ENCODE peak calls at places on chromosomes 4 and X, in five cellular contexts. R is K562, K is GM12878, Q is H1, I is HepG2. V is an unnamed sample.
A peak's percentile ranks its signal among the peaks of the same experiment; 100 is the strongest.

GRCh38 chr4:82213485-82214162 is 160.2 kb downstream of the HNRNPD start:
- DNase-seq in R (no peak), K (no peak), Q (no peak), I (no peak), V (no peak)

GRCh38 chrX:37767438-37767837 is 12.4 kb upstream of the CYBB start:
- DNase-seq in R (no peak), K (no peak), Q (no peak), I (no peak), V (no peak)

GRCh38 chr4:100736651-100737450 is 219.0 kb upstream of the EMCN start:
- DNase-seq in R (no peak), K (no peak), Q (no peak), I (no peak), V (no peak)

GRCh38 chrX:140525448-140525847 is 20.6 kb upstream of the SOX3 start:
- DNase-seq in R (no peak), K (no peak), Q (no peak), I (no peak), V (no peak)

GRCh38 chr4:37653601-37654000 is 32.6 kb downstream of the RELL1 start:
- DNase-seq in R (no peak), K (no peak), Q (no peak), I (no peak), V (no peak)

GRCh38 chrX:40908857-40909475 is 173.6 kb upstream of the MED14 start:
- DNase-seq in R (no peak), K (no peak), Q (no peak), I (no peak), V (no peak)

GRCh38 chrX:139762400-139763183 is 54.6 kb upstream of the MCF2 start:
- DNase-seq in R (no peak), K (no peak), Q (no peak), I (no peak), V (no peak)

GRCh38 chr4:143025111-143025704 is 159.5 kb upstream of the USP38 start:
- DNase-seq in R (peak; percentile 17), K (no peak), Q (no peak), I (peak; percentile 9), V (no peak)

GRCh38 chrX:42678133-42678532 is 99.8 kb downstream of the PPP1R2C start:
- DNase-seq in R (no peak), K (no peak), Q (no peak), I (no peak), V (no peak)

GRCh38 chr4:121192013-121192412 is 27.9 kb upstream of the TNIP3 start:
- DNase-seq in R (no peak), K (no peak), Q (no peak), I (no peak), V (no peak)

GRCh38 chr4:173521474-173522159 is 8.4 kb downstream of the HAND2 start:
- DNase-seq in R (no peak), K (no peak), Q (no peak), I (no peak), V (peak; percentile 64)

GRCh38 chrX:13119386-13119785 is 75.0 kb upstream of the FAM9C start:
- DNase-seq in R (no peak), K (no peak), Q (no peak), I (no peak), V (no peak)

GRCh38 chrX:149372861-149373260 is 132.2 kb downstream of the IDS start:
- DNase-seq in R (no peak), K (no peak), Q (no peak), I (no peak), V (no peak)

GRCh38 chr4:147110968-147111367 is 165.3 kb upstream of the TTC29 start:
- DNase-seq in R (no peak), K (no peak), Q (no peak), I (no peak), V (peak; percentile 29)
- H3K9ac ChIP-seq in R (no peak overlapping the region), K (no peak overlapping the region), Q (no peak overlapping the region), I (no peak overlapping the region), V (no peak overlapping the region)

GRCh38 chrX:55867254-55867653 is 149.7 kb downstream of the RRAGB start:
- DNase-seq in R (peak; percentile 0), K (peak; percentile 86), Q (no peak), I (no peak), V (no peak)
- TF ChIP-seq GABPA in R (no peak), K (no peak), Q (no peak), I (no peak), V (no peak)

GRCh38 chrX:70254909-70255308 is 5.1 kb downstream of the P2RY4 start:
- DNase-seq in R (no peak), K (no peak), Q (no peak), I (peak; percentile 75), V (no peak)

GRCh38 chrX:70257599-70258288 is 2.3 kb downstream of the P2RY4 start:
- DNase-seq in R (no peak), K (no peak), Q (no peak), I (no peak), V (no peak)

GRCh38 chrX:70253377-70254062 is 6.5 kb downstream of the P2RY4 start:
- DNase-seq in R (no peak), K (no peak), Q (no peak), I (peak; percentile 1), V (no peak)

GRCh38 chrX:70255452-70255851 is 4.6 kb downstream of the P2RY4 start:
- DNase-seq in R (no peak), K (no peak), Q (no peak), I (no peak), V (no peak)

DNA sequence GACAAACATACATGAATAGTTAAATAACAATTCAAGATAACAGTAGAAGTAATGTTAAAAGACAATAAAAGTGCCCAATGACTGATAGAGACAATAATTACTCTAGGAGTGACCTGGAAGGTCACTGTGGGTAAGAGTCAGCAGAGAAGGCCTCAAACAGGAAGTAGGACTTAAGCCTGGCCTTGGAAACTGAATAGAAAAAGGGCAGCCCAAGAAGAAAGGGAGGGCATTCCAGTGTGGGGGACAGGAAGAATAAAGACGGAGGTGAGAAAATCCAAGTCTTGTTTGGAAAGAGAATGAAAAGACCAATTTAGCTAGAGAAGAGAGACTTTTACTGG is 6.0 kb downstream of the P2RY4 start:
- DNase-seq in R (no peak), K (no peak), Q (no peak), I (peak; percentile 28), V (no peak)
- H3K9ac ChIP-seq in R (no peak overlapping the region), K (no peak overlapping the region), Q (no peak overlapping the region), I (no peak overlapping the region), V (no peak overlapping the region)

DNA sequence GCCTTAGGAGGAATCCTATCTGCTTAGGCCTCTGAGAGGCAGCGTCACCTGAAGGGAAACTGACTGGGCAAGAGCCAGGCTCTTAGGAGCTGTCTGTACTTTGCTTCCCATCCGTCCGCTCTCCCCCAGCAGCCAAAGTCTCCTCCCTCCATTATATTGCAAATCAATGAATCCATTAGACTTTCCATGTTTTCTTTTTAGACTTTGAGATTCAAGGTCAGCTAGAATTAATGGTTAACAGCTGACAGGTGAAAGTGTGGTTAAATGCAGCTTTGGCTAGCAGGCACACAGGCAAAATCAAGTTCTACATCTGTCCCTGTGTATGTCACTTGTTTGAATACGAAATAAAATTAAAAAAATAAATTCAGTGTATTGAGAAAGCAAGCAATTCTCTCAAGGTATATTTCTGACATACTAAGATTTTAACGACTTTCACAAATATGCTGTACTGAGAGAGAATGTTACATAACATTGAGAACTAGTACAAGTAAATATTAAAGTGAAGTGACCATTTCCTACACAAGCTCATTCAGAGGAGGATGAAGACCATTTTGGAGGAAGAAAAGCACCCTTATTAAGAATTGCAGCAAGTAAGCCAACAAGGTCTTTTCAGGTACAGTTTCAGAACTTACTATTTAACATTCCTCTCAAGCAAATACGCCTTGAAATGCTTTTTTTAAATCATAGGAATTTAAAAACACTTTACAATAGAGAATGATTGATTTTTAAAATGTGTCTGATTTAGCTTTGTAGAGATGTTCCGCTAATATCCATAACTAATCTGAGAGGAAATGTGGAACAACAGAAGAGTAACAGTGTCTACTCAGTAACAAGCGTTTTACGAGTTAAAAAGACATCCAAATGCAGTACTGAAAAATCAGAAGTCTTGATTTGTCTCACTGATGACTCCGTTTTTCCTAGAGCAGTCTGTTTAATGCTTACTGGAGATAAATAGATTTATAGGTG is at the start of gene F11:
- DNase-seq in R (no peak), K (no peak), Q (no peak), I (peak; percentile 80), V (no peak)
- TF ChIP-seq GABPA in R (no peak), K (no peak), Q (no peak), I (no peak), V (no peak)

GRCh38 chr4:213971-214370 is 89.7 kb downstream of the ZNF718 start:
- DNase-seq in R (no peak), K (no peak), Q (no peak), I (no peak), V (no peak)
- H3K9ac ChIP-seq in R (no peak overlapping the region), K (no peak overlapping the region), Q (peak overlapping the region; percentile 97), I (no peak overlapping the region), V (no peak overlapping the region)

GRCh38 chr4:56302775-56303174 is 84.5 kb downstream of the AASDH start:
- DNase-seq in R (no peak), K (no peak), Q (no peak), I (no peak), V (no peak)

GRCh38 chr4:56297801-56298200 is 89.5 kb downstream of the AASDH start:
- DNase-seq in R (no peak), K (no peak), Q (no peak), I (no peak), V (no peak)

GRCh38 chr4:56298210-56298609 is 89.1 kb downstream of the AASDH start:
- DNase-seq in R (no peak), K (no peak), Q (no peak), I (no peak), V (no peak)

GRCh38 chr4:56302102-56302501 is 85.2 kb downstream of the AASDH start:
- DNase-seq in R (no peak), K (no peak), Q (no peak), I (peak; percentile 46), V (no peak)

DNA sequence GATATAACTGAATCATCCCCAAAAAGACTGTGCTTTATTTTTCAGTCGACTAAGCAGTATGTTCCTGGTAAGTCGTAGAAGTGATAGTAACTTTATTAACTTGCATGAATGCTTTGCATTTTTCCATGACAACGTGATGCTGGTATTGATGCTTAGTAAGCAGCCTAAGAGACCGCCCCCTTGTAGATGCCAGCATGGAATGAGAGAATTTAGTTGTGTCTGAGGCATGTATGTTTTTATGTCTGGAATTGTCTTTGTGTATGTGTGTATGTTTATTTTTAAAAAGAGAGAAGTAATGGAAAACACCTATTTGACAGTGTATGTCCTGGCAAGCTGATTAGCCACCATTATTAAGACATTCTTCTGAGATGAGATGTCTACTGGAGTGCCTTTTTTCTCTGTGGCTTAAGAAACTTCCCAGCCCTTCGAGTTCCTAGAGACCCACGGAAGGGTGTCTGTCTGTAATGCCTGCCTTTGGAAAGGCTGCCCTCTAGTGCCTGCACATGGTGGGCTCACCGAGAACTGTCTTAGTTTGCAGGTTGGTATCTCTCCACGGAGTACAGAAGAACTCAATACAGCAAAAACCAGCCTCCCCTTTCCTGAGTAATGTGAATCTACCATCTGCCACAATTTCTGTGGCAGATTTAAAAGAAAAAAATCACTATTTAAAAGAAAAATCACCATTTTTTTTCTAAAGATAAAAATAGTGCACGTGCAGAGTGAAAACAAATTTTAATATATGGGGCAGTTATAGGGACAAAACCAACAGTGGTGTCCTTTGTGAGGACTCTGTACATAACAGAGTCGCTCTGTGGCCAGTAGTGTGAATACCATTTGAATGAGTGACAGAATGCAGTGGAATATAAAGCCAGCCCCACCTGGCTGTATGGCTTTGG is 85.9 kb downstream of the AASDH start:
- DNase-seq in R (peak; percentile 81), K (peak; percentile 43), Q (peak; percentile 36), I (peak; percentile 67), V (peak; percentile 75)
- TF ChIP-seq GABPA in R (no peak), K (no peak), Q (no peak), I (no peak), V (no peak)

V was measured in SK-N-SH.